ENCODE peak calls at places on chromosomes 11 and 22, in five cellular contexts. Q is NCI-H524 treated with DMSO at 0.1 percent for 48 hours; R is foreskin fibroblast; O is RWPE1; L is effector memory CD8-positive, alpha-beta T cell. U is an unnamed sample.

GRCh38 chr22:26550498-26551033 is 38.3 kb upstream of the TFIP11 start:
- DNase-seq in Q (no peak), R (peak; percentile 82), O (no peak), L (no peak), U (no peak)

GRCh38 chr22:21094911-21095772 is 49.4 kb downstream of the LRRC74B start:
- DNase-seq in Q (no peak), R (no peak), O (no peak), L (no peak), U (no peak)

GRCh38 chr22:46139895-46140350 is 10.4 kb upstream of the PPARA start:
- DNase-seq in Q (no peak), R (no peak), O (no peak), L (no peak), U (no peak)

GRCh38 chr11:120867531-120867930 is 156.4 kb upstream of the TBCEL start:
- DNase-seq in Q (no peak), R (no peak), O (no peak), L (no peak), U (no peak)

GRCh38 chr11:47375546-47376085 is 2.7 kb downstream of the SPI1 start:
- DNase-seq in Q (no peak), R (no peak), O (no peak), L (no peak), U (no peak)

GRCh38 chr22:23549198-23549595 is 30.9 kb downstream of the IGLL1 start:
- DNase-seq in Q (no peak), R (no peak), O (no peak), L (no peak), U (no peak)

GRCh38 chr11:45335434-45335833 is 49.3 kb upstream of the SYT13 start:
- DNase-seq in Q (no peak), R (no peak), O (no peak), L (no peak), U (no peak)

GRCh38 chr11:9922806-9923205 is 258.9 kb downstream of the SWAP70 start:
- DNase-seq in Q (no peak), R (no peak), O (no peak), L (no peak), U (no peak)

GRCh38 chr11:17927643-17928343 is 85.1 kb downstream of the SERGEF start:
- DNase-seq in Q (no peak), R (peak; percentile 93), O (no peak), L (no peak), U (no peak)

U was measured in memory B cell.